ENCODE peak calls at places on chromosomes 16 and 17, in nine cellular contexts. W is fibroblast of pulmonary artery; V is heart left ventricle; Q is RWPE1; P is CD4-positive, alpha-beta T cell; C is transverse colon; R is HL-60; T is adrenal gland; I is thoracic aorta. E is an unnamed sample.
A peak's percentile ranks its signal among the peaks of the same experiment; 100 is the strongest.

GRCh38 chr17:83078378-83079339 is 750 bp upstream of the METRNL start:
- DNase-seq in W (no peak), C (no peak), P (no peak), R (no peak), T (no peak), I (no peak), V (no peak), Q (no peak), E (no peak)

GRCh38 chr17:42706732-42707131 is 24.4 kb downstream of the CNTNAP1 start:
- DNase-seq in R (peak; percentile 61), T (no peak), Q (no peak), V (no peak), W (no peak), P (peak; percentile 38), I (no peak), C (no peak), E (no peak)

GRCh38 chr16:26721290-26721689 is 345.4 kb upstream of the C16orf82 start:
- DNase-seq in V (no peak), R (no peak), C (no peak), T (no peak), P (no peak), W (no peak), Q (no peak), I (no peak), E (no peak)

GRCh38 chr16:23408242-23409201 is 44.5 kb downstream of the COG7 start:
- DNase-seq in Q (no peak), V (peak; percentile 47), I (no peak), C (peak; percentile 64), T (no peak), P (no peak), W (peak; percentile 74), R (no peak), E (no peak)

GRCh38 chr17:11704041-11704440 is 105.8 kb downstream of the DNAH9 start:
- DNase-seq in T (no peak), W (no peak), Q (no peak), V (no peak), C (no peak), P (no peak), I (no peak), R (no peak), E (no peak)

GRCh38 chr16:54407596-54407995 is 121.0 kb upstream of the IRX3 start:
- DNase-seq in T (no peak), W (peak; percentile 40), R (no peak), C (no peak), P (no peak), V (no peak), Q (peak; percentile 51), I (no peak), E (no peak)

GRCh38 chr16:75621170-75621477 is 2.0 kb downstream of the ADAT1 start:
- DNase-seq in P (no peak), I (no peak), V (no peak), W (peak; percentile 63), R (peak; percentile 22), Q (peak; percentile 18), C (no peak), T (no peak), E (peak; percentile 41)

GRCh38 chr17:28330671-28331070 is 4.6 kb downstream of the IFT20 start:
- DNase-seq in C (no peak), P (no peak), T (no peak), I (no peak), R (no peak), Q (no peak), V (no peak), W (no peak), E (no peak)

GRCh38 chr16:81505011-81505660 is 60.5 kb downstream of the CMIP start:
- DNase-seq in I (no peak), P (no peak), T (peak; percentile 36), V (no peak), C (peak; percentile 48), R (no peak), W (no peak), Q (peak; percentile 83), E (peak; percentile 83)

GRCh38 chr17:16100737-16101400 is 101.2 kb downstream of the TTC19 start:
- DNase-seq in P (no peak), C (no peak), R (no peak), T (no peak), W (peak; percentile 66), I (no peak), V (no peak), Q (no peak), E (no peak)

GRCh38 chr17:79841369-79842135 is 2.3 kb upstream of the CBX4 start:
- DNase-seq in I (no peak), Q (no peak), R (no peak), P (no peak), T (no peak), W (no peak), V (peak; percentile 21), C (no peak), E (no peak)

GRCh38 chr17:11909348-11909747 is 87.9 kb downstream of the ZNF18 start:
- DNase-seq in R (no peak), V (no peak), Q (no peak), C (no peak), W (no peak), I (no peak), P (no peak), T (no peak), E (no peak)

GRCh38 chr17:50219345-50219744 is 17.9 kb upstream of the COL1A1 start:
- DNase-seq in C (no peak), P (no peak), Q (peak; percentile 85), W (peak; percentile 78), T (no peak), I (no peak), R (no peak), V (no peak), E (no peak)

GRCh38 chr16:86346034-86346433 is 164.3 kb upstream of the FOXF1 start:
- DNase-seq in V (no peak), Q (no peak), R (no peak), W (no peak), I (no peak), P (no peak), T (no peak), C (no peak), E (no peak)

GRCh38 chr16:70703835-70704381 is 18.1 kb upstream of the MTSS2 start:
- DNase-seq in V (no peak), P (no peak), I (no peak), R (no peak), T (no peak), Q (no peak), C (no peak), W (no peak), E (no peak)

DNA sequence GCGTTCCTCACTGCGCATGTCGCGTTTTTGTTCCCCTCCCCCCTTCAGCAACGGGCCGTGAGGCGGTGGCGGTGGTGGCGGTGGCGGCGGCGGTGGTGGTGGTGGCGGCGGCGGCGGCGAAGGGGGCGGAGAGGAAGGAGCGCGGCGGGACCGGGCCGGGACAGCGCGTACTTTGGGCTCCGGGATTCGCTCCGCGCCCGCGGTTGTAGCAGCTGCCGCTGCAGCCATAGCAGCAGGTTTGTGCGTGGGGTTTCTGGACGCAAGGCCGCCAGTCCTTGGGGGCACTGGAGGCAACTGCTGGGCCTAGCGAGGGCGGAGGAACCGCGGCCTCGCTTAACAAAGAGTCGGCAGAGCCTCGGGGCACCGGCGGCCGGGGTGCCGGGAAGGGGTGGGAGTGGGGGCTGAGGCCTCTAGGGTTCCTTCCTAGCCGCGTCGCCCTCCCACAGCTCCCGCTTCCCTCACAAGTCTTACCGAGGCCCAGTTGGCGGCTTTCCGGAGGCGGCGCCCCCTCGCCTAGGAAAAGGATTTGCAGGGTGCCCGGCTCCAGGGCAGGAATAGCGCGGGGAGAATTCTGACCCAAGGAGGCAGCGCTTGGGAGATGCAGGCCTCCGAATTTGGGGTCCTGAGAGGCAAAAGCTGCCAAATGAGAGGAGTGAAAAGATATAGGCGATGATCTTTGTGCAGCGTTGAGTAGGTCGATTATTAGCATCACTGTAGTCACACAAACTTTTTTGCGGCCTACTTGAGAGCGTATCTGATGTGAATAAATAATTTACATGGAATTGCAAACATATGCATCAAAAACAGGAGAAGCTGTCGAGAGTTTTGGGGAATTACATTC is at the start of gene DDX42:
- DNase-seq in C (peak; percentile 94), W (peak; percentile 62), T (peak; percentile 68), Q (peak; percentile 56), I (peak; percentile 53), V (peak; percentile 93), R (peak; percentile 40), P (peak; percentile 88), E (no peak)
- TF ChIP-seq CTCF in C (no peak), W (no peak), T (no peak), Q (no peak), I (no peak), V (peak; percentile 10), R (no peak), P (no peak), E (peak; percentile 6)

DNA sequence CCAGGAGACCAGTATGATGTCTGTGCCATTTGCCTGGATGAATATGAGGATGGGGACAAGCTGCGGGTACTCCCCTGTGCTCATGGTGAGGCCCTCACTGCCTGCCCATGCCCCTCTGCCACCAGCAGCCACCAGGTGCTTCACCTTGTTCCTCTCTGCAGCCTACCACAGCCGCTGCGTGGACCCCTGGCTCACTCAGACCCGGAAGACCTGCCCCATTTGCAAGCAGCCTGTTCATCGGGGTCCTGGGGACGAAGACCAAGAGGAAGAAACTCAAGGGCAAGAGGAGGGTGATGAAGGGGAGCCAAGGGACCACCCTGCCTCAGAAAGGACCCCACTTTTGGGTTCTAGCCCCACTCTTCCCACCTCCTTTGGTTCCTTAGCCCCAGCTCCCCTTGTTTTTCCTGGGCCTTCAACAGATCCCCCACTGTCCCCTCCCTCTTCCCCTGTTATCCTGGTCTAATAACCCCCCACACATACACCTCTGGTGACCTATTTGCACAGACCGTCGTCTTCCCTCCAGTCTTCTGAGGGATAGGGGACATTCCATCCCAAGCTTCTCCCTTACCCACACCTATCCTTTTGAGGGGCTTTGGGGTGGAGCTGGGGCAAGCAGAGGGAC is 3.7 kb downstream of the PFN1 start:
- DNase-seq in I (no peak), Q (no peak), R (no peak), C (no peak), V (no peak), P (no peak), W (no peak), T (no peak), E (no peak)
- TF ChIP-seq CTCF in I (no peak), Q (no peak), R (no peak), C (no peak), V (no peak), P (no peak), W (no peak), T (no peak), E (no peak)

DNA sequence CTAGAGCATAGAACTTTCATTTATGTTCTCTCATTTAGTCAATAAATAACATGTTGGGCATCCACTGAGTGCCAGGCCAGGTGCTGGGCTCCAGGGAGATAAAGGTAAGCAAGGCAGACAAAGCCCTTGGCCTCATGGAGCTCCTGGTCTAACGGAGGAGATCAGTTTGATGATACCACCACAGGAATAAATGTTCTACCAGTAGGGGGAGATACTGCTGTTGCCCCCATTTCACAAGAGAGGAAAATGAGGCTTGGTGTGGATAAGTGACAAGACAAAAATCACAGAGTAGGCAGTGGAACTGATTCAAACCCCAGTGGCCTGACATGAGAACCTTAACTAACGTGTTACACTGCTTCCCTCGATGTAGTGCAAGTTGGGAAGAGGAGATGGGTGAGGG is 80.4 kb upstream of the ERCC4 start:
- DNase-seq in V (no peak), Q (no peak), C (no peak), W (no peak), T (no peak), P (no peak), I (no peak), R (no peak), E (no peak)
- TF ChIP-seq CTCF in V (no peak), Q (no peak), C (no peak), W (no peak), T (no peak), P (no peak), I (no peak), R (no peak), E (peak; percentile 9)

GRCh38 chr16:62256406-62256805 is 220.2 kb upstream of the CDH8 start:
- DNase-seq in V (no peak), Q (peak; percentile 45), T (no peak), R (no peak), C (no peak), I (no peak), P (no peak), W (no peak), E (no peak)
- TF ChIP-seq CTCF in V (no peak), Q (peak; percentile 30), T (no peak), R (no peak), C (no peak), I (no peak), P (no peak), W (no peak), E (no peak)